ENCODE peak calls at places on chromosomes 12 and 14, in eight cellular contexts. W, F, T, J, O, X, U and R are unnamed samples.

GRCh38 chr12:123780956-123781355 is 18.9 kb downstream of the DNAH10 start:
- DNase-seq in W (no peak), F (no peak), T (no peak), J (no peak), O (no peak), X (no peak), U (no peak), R (no peak)

GRCh38 chr14:100807496-100807895 is 18.4 kb upstream of the MEG3 start:
- DNase-seq in W (no peak), F (no peak), T (no peak), J (no peak), O (no peak), X (no peak), U (no peak), R (no peak)

GRCh38 chr14:29743566-29743965 is 184.1 kb downstream of the PRKD1 start:
- DNase-seq in W (no peak), F (no peak), T (no peak), J (no peak), O (no peak), X (no peak), U (no peak), R (no peak)

GRCh38 chr12:83971781-83972180 is 940.8 kb downstream of the SLC6A15 start:
- DNase-seq in W (no peak), F (no peak), T (no peak), J (no peak), O (no peak), X (no peak), U (no peak), R (no peak)

GRCh38 chr14:74510955-74511354 is 17.4 kb downstream of the ISCA2 start:
- DNase-seq in W (peak; percentile 37), F (peak; percentile 37), T (no peak), J (peak; percentile 43), O (peak; percentile 48), X (no peak), U (no peak), R (no peak)

GRCh38 chr12:62537544-62537943 is 70.9 kb downstream of the MON2 start:
- DNase-seq in W (no peak), F (peak; percentile 97), T (peak; percentile 7), J (peak; percentile 57), O (peak; percentile 94), X (no peak), U (peak; percentile 59), R (no peak)

GRCh38 chr12:66025477-66025876 is 105.1 kb downstream of the LLPH start:
- DNase-seq in W (no peak), F (no peak), T (no peak), J (no peak), O (no peak), X (no peak), U (no peak), R (no peak)

GRCh38 chr12:3592856-3593625 is 102.0 kb downstream of the PRMT8 start:
- DNase-seq in W (no peak), F (no peak), T (no peak), J (no peak), O (no peak), X (no peak), U (no peak), R (no peak)

GRCh38 chr14:34502826-34503225 is 36.7 kb downstream of the EAPP start:
- DNase-seq in W (no peak), F (peak; percentile 72), T (no peak), J (no peak), O (peak; percentile 68), X (no peak), U (no peak), R (no peak)

GRCh38 chr12:78035913-78036658 is 205.4 kb downstream of the NAV3 start:
- DNase-seq in W (no peak), F (peak; percentile 33), T (no peak), J (no peak), O (peak; percentile 29), X (no peak), U (no peak), R (no peak)

GRCh38 chr12:95130096-95130495 is 56.7 kb upstream of the NR2C1 start:
- DNase-seq in W (no peak), F (peak; percentile 12), T (no peak), J (peak; percentile 72), O (no peak), X (no peak), U (no peak), R (no peak)

GRCh38 chr14:58296731-58297130 is 1.6 kb upstream of the ARID4A start:
- DNase-seq in W (no peak), F (no peak), T (no peak), J (no peak), O (peak; percentile 27), X (no peak), U (no peak), R (no peak)

GRCh38 chr12:122421263-122421814 is 1.1 kb downstream of the CLIP1 start:
- DNase-seq in W (peak; percentile 57), F (peak; percentile 58), T (peak; percentile 55), J (peak; percentile 75), O (peak; percentile 61), X (peak; percentile 52), U (peak; percentile 14), R (peak; percentile 31)

GRCh38 chr12:42552822-42553221 is 36.7 kb downstream of the PRICKLE1 start:
- DNase-seq in W (no peak), F (no peak), T (no peak), J (no peak), O (no peak), X (no peak), U (no peak), R (peak; percentile 23)

GRCh38 chr14:87916103-87916885 is 76.7 kb downstream of the GALC start:
- DNase-seq in W (no peak), F (no peak), T (no peak), J (no peak), O (no peak), X (no peak), U (no peak), R (no peak)

GRCh38 chr12:20822415-20822814 is 11.9 kb downstream of the SLCO1B3 start:
- DNase-seq in W (no peak), F (no peak), T (no peak), J (peak; percentile 91), O (no peak), X (no peak), U (no peak), R (no peak)

GRCh38 chr12:124863409-124864325 is at the start of gene SCARB1:
- DNase-seq in W (peak; percentile 94), F (peak; percentile 87), T (peak; percentile 90), J (peak; percentile 85), O (peak; percentile 78), X (peak; percentile 71), U (peak; percentile 39), R (peak; percentile 89)

GRCh38 chr14:96187216-96188050 is 17.2 kb upstream of the BDKRB2 start:
- DNase-seq in W (no peak), F (no peak), T (no peak), J (no peak), O (no peak), X (no peak), U (no peak), R (no peak)

GRCh38 chr14:71354801-71355200 is 447.5 kb downstream of the PCNX1 start:
- DNase-seq in W (peak; percentile 50), F (no peak), T (no peak), J (no peak), O (peak; percentile 36), X (no peak), U (no peak), R (no peak)

GRCh38 chr12:106345739-106346138 is 11.8 kb upstream of the POLR3B start:
- DNase-seq in W (peak; percentile 18), F (peak; percentile 71), T (peak; percentile 45), J (peak; percentile 87), O (peak; percentile 72), X (peak; percentile 44), U (no peak), R (no peak)
- TF ChIP-seq CTCF in W (no peak), F (peak; percentile 51), T (peak; percentile 13), J (peak; percentile 49), O (peak; percentile 52), X (no peak), U (peak; percentile 32), R (no peak)

DNA sequence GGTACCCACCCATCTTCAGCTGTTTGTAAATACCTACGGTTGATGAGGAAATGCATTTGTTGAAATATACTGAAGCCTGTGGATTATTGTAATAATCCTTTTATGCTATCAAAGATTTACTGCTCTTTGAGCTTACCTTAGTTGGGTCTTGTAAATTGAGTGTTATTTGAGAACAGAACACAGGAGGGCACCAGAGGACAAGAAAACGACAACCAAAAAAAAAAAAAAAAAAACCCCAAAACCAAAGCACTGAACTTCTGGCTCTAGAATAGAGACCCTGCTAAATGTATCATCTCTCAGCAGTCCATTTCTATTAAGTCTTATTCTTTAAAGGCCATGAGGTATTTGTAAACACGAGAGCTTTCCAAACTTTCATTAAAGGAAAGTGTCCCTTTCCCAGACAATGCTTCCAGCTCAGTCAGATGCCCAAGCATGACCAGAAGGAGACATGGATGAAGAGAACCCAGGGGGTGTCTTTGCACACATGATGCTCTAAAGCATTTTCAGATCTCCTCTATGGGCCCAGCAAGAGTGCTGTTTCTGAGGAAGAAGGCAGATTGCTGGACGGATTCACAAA is 763.9 kb downstream of the NRXN3 start:
- DNase-seq in W (peak; percentile 38), F (peak; percentile 60), T (peak; percentile 4), J (peak; percentile 42), O (peak; percentile 63), X (no peak), U (peak; percentile 12), R (no peak)
- TF ChIP-seq CTCF in W (peak; percentile 35), F (peak; percentile 35), T (no peak), J (peak; percentile 68), O (peak; percentile 55), X (no peak), U (peak; percentile 47), R (peak; percentile 56)

GRCh38 chr12:4719821-4720636 is at the start of gene GALNT8:
- DNase-seq in W (no peak), F (no peak), T (peak; percentile 73), J (no peak), O (no peak), X (no peak), U (no peak), R (no peak)

GRCh38 chr12:4720637-4720995 is 416 bp downstream of the GALNT8 start:
- DNase-seq in W (no peak), F (no peak), T (peak; percentile 66), J (no peak), O (no peak), X (no peak), U (no peak), R (no peak)

GRCh38 chr12:4723226-4723625 is 3.0 kb downstream of the GALNT8 start:
- DNase-seq in W (no peak), F (no peak), T (peak; percentile 69), J (no peak), O (no peak), X (no peak), U (no peak), R (no peak)

DNA sequence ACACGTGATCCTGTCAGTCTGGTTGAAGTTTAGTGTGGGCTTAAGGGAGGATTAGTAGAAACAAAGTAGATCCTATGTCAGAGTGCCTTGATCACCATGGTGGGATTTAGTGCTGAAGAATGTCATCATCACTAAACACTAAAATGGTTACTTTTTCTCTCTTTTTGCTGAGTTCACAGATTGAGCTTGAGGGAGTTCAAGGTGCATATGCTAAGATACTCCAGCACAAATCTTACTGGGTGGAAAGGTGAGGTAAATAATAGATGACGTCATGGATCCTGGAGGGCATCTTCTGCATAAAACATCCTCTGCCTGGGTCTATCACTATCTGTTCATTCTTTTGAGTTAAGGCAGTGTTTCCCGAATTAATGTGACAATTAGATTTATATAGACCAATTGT is 4.9 kb downstream of the GALNT8 start:
- DNase-seq in W (no peak), F (no peak), T (no peak), J (no peak), O (no peak), X (no peak), U (no peak), R (no peak)
- TF ChIP-seq CTCF in W (no peak), F (no peak), T (no peak), J (no peak), O (no peak), X (no peak), U (no peak), R (no peak)

GRCh38 chr12:112013601-112014402 is 576 bp downstream of the ERP29 start:
- DNase-seq in W (peak; percentile 42), F (peak; percentile 78), T (peak; percentile 75), J (peak; percentile 89), O (peak; percentile 82), X (peak; percentile 74), U (no peak), R (peak; percentile 76)
- TF ChIP-seq CTCF in W (no peak), F (no peak), T (no peak), J (no peak), O (no peak), X (no peak), U (no peak), R (peak; percentile 25)